ENCODE peak calls at places on chromosomes 4 and X, in four cellular contexts. One of them, this sample, is unnamed.
A peak's percentile ranks its signal among the peaks of the same experiment; 100 is the strongest.

GRCh38 chr4:110586137-110586850 is 36.6 kb downstream of the PITX2 start:
- DNase-seq in CD8-positive, alpha-beta T cell: no peak
- DNase-seq in IMR-90: peak; percentile 69
- DNase-seq in transverse colon: no peak
- DNase-seq in this sample: peak; percentile 75

GRCh38 chr4:118410143-118410542 is 57.3 kb upstream of the PRSS12 start:
- DNase-seq in IMR-90: peak; percentile 90
- DNase-seq in transverse colon: no peak
- DNase-seq in CD8-positive, alpha-beta T cell: no peak
- DNase-seq in this sample: peak; percentile 18

GRCh38 chrX:55135171-55135570 is 46.4 kb downstream of the PAGE2 start:
- DNase-seq in transverse colon: peak; percentile 43
- DNase-seq in IMR-90: peak; percentile 31
- DNase-seq in CD8-positive, alpha-beta T cell: peak; percentile 24
- DNase-seq in this sample: peak; percentile 65

GRCh38 chr4:154741877-154742851 is 1.6 kb upstream of the LRAT start:
- DNase-seq in transverse colon: no peak
- DNase-seq in CD8-positive, alpha-beta T cell: no peak
- DNase-seq in IMR-90: no peak
- DNase-seq in this sample: peak; percentile 2

GRCh38 chrX:5829469-5829868 is 399.2 kb downstream of the NLGN4X start:
- DNase-seq in transverse colon: no peak
- DNase-seq in IMR-90: no peak
- DNase-seq in CD8-positive, alpha-beta T cell: no peak
- DNase-seq in this sample: no peak

GRCh38 chrX:17547658-17548057 is 172.7 kb downstream of the NHS start:
- DNase-seq in transverse colon: peak; percentile 64
- DNase-seq in IMR-90: peak; percentile 91
- DNase-seq in CD8-positive, alpha-beta T cell: no peak
- DNase-seq in this sample: peak; percentile 87

GRCh38 chrX:46029777-46030176 is 515.4 kb downstream of the ZNF674 start:
- DNase-seq in transverse colon: no peak
- DNase-seq in IMR-90: no peak
- DNase-seq in CD8-positive, alpha-beta T cell: no peak
- DNase-seq in this sample: no peak

GRCh38 chrX:139203681-139204575 is 326.6 kb upstream of the F9 start:
- DNase-seq in CD8-positive, alpha-beta T cell: no peak
- DNase-seq in transverse colon: no peak
- DNase-seq in IMR-90: no peak
- DNase-seq in this sample: no peak

GRCh38 chrX:115233497-115234219 is at the start of gene LRCH2:
- DNase-seq in transverse colon: no peak
- DNase-seq in CD8-positive, alpha-beta T cell: no peak
- DNase-seq in IMR-90: peak; percentile 41
- DNase-seq in this sample: peak; percentile 58

GRCh38 chrX:18348047-18348446 is 6.4 kb downstream of the SCML2 start:
- DNase-seq in CD8-positive, alpha-beta T cell: no peak
- DNase-seq in IMR-90: no peak
- DNase-seq in transverse colon: no peak
- DNase-seq in this sample: no peak

GRCh38 chr4:2489081-2489805 is 20.3 kb downstream of the RNF4 start:
- DNase-seq in CD8-positive, alpha-beta T cell: no peak
- DNase-seq in transverse colon: no peak
- DNase-seq in IMR-90: no peak
- DNase-seq in this sample: no peak

GRCh38 chr4:88841635-88842034 is 144.0 kb upstream of the NAP1L5 start:
- DNase-seq in transverse colon: no peak
- DNase-seq in CD8-positive, alpha-beta T cell: no peak
- DNase-seq in IMR-90: peak; percentile 65
- DNase-seq in this sample: no peak

GRCh38 chr4:120056249-120056648 is 10.4 kb downstream of the MAD2L1 start:
- DNase-seq in CD8-positive, alpha-beta T cell: no peak
- DNase-seq in transverse colon: no peak
- DNase-seq in IMR-90: peak; percentile 70
- DNase-seq in this sample: peak; percentile 54

GRCh38 chr4:183773790-183774189 is 114.7 kb downstream of the TRAPPC11 start:
- DNase-seq in CD8-positive, alpha-beta T cell: no peak
- DNase-seq in IMR-90: no peak
- DNase-seq in transverse colon: no peak
- DNase-seq in this sample: no peak

GRCh38 chrX:119240356-119240755 is 4.3 kb downstream of the PGRMC1 start:
- DNase-seq in IMR-90: peak; percentile 75
- DNase-seq in transverse colon: no peak
- DNase-seq in CD8-positive, alpha-beta T cell: no peak
- DNase-seq in this sample: peak; percentile 66

GRCh38 chr4:54668031-54668611 is 10.4 kb downstream of the KIT start:
- DNase-seq in CD8-positive, alpha-beta T cell: no peak
- DNase-seq in transverse colon: no peak
- DNase-seq in IMR-90: no peak
- DNase-seq in this sample: no peak

GRCh38 chrX:52138830-52139544 is 45.7 kb upstream of the MAGED4 start:
- DNase-seq in IMR-90: no peak
- DNase-seq in transverse colon: no peak
- DNase-seq in CD8-positive, alpha-beta T cell: no peak
- DNase-seq in this sample: no peak

GRCh38 chr4:125283702-125284279 is 31.0 kb upstream of the FAT4 start:
- DNase-seq in IMR-90: peak; percentile 51
- DNase-seq in transverse colon: no peak
- DNase-seq in CD8-positive, alpha-beta T cell: no peak
- DNase-seq in this sample: peak; percentile 66

GRCh38 chrX:65731684-65732289 is 64.3 kb downstream of the MSN start:
- DNase-seq in CD8-positive, alpha-beta T cell: no peak
- DNase-seq in transverse colon: no peak
- DNase-seq in IMR-90: no peak
- DNase-seq in this sample: no peak

GRCh38 chr4:13700196-13701140 is 72.9 kb upstream of the BOD1L1 start:
- DNase-seq in IMR-90: peak; percentile 91
- DNase-seq in CD8-positive, alpha-beta T cell: no peak
- DNase-seq in transverse colon: no peak
- DNase-seq in this sample: peak; percentile 91

GRCh38 chr4:16082424-16083216 is 1.2 kb downstream of the PROM1 start:
- DNase-seq in CD8-positive, alpha-beta T cell: no peak
- DNase-seq in IMR-90: no peak
- DNase-seq in transverse colon: peak; percentile 54
- DNase-seq in this sample: no peak

GRCh38 chr4:165016971-165017370 is 14.8 kb upstream of the TRIM60 start:
- DNase-seq in CD8-positive, alpha-beta T cell: no peak
- DNase-seq in transverse colon: no peak
- DNase-seq in IMR-90: no peak
- DNase-seq in this sample: peak; percentile 2

GRCh38 chrX:31423575-31424284 is 351.9 kb upstream of the FTHL17 start:
- DNase-seq in IMR-90: peak; percentile 62
- DNase-seq in CD8-positive, alpha-beta T cell: no peak
- DNase-seq in transverse colon: peak; percentile 19
- DNase-seq in this sample: peak; percentile 78

GRCh38 chrX:26664919-26665318 is 448.9 kb downstream of the MAGEB5 start:
- DNase-seq in transverse colon: no peak
- DNase-seq in CD8-positive, alpha-beta T cell: no peak
- DNase-seq in IMR-90: no peak
- DNase-seq in this sample: no peak

GRCh38 chr4:48481581-48481980 is 1.6 kb upstream of the SLC10A4 start:
- DNase-seq in transverse colon: no peak
- DNase-seq in CD8-positive, alpha-beta T cell: no peak
- DNase-seq in IMR-90: no peak
- DNase-seq in this sample: no peak

GRCh38 chr4:48483777-48484493 is 792 bp downstream of the SLC10A4 start:
- DNase-seq in CD8-positive, alpha-beta T cell: no peak
- DNase-seq in transverse colon: no peak
- DNase-seq in IMR-90: no peak
- DNase-seq in this sample: no peak

GRCh38 chr4:48483006-48483776 is at the start of gene SLC10A4:
- DNase-seq in IMR-90: no peak
- DNase-seq in CD8-positive, alpha-beta T cell: no peak
- DNase-seq in transverse colon: no peak
- DNase-seq in this sample: no peak

GRCh38 chr4:48489683-48490011 is 405 bp upstream of the ZAR1 start:
- DNase-seq in IMR-90: no peak
- DNase-seq in CD8-positive, alpha-beta T cell: no peak
- DNase-seq in transverse colon: no peak
- DNase-seq in this sample: no peak

GRCh38 chr4:48484494-48485168 is 1.5 kb downstream of the SLC10A4 start:
- DNase-seq in IMR-90: no peak
- DNase-seq in CD8-positive, alpha-beta T cell: no peak
- DNase-seq in transverse colon: no peak
- DNase-seq in this sample: no peak
- H3K4me3 ChIP-seq in IMR-90: no peak overlapping the region
- H3K4me3 ChIP-seq in CD8-positive, alpha-beta T cell: no peak overlapping the region
- H3K4me3 ChIP-seq in transverse colon: no peak overlapping the region
- H3K4me3 ChIP-seq in this sample: no peak overlapping the region

DNA sequence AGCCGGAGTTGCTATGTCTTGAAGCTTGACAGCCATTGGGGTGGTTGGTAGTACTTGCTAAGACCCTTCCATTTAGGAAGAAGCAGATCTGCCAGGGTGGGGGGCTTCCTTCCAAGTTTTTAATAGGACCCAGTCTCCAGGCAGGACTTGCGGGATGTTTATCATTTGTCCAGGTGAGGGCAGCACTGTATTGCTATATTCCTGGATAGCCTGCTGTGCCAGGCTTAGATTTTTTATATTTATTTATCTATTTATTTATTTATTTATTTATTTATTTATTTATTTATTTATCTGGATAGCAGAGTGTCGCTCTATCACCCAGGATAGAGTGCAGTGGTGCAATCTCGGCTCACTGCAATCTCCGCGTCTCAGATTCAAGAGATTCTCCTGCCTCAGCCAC is 87.4 kb upstream of the CT45A1 start:
- DNase-seq in CD8-positive, alpha-beta T cell: no peak
- DNase-seq in IMR-90: no peak
- DNase-seq in transverse colon: no peak
- DNase-seq in this sample: peak; percentile 5
- TF ChIP-seq CTCF in CD8-positive, alpha-beta T cell: no peak
- TF ChIP-seq CTCF in IMR-90: peak; percentile 10
- TF ChIP-seq CTCF in transverse colon: no peak
- TF ChIP-seq CTCF in this sample: no peak

GRCh38 chr4:10108391-10108790 is 8.2 kb downstream of the WDR1 start:
- DNase-seq in CD8-positive, alpha-beta T cell: no peak
- DNase-seq in transverse colon: no peak
- DNase-seq in IMR-90: no peak
- DNase-seq in this sample: no peak

GRCh38 chr4:10112658-10113284 is 3.8 kb downstream of the WDR1 start:
- DNase-seq in CD8-positive, alpha-beta T cell: no peak
- DNase-seq in transverse colon: no peak
- DNase-seq in IMR-90: no peak
- DNase-seq in this sample: no peak

GRCh38 chr4:10111067-10111801 is 5.4 kb downstream of the WDR1 start:
- DNase-seq in IMR-90: no peak
- DNase-seq in CD8-positive, alpha-beta T cell: no peak
- DNase-seq in transverse colon: no peak
- DNase-seq in this sample: no peak

GRCh38 chr4:10108818-10109783 is 7.5 kb downstream of the WDR1 start:
- DNase-seq in IMR-90: peak; percentile 55
- DNase-seq in transverse colon: peak; percentile 44
- DNase-seq in CD8-positive, alpha-beta T cell: peak; percentile 73
- DNase-seq in this sample: peak; percentile 53

GRCh38 chr4:10109995-10110670 is 6.5 kb downstream of the WDR1 start:
- DNase-seq in CD8-positive, alpha-beta T cell: no peak
- DNase-seq in transverse colon: no peak
- DNase-seq in IMR-90: no peak
- DNase-seq in this sample: no peak
- H3K4me3 ChIP-seq in CD8-positive, alpha-beta T cell: peak overlapping the region; percentile 7
- H3K4me3 ChIP-seq in transverse colon: no peak overlapping the region
- H3K4me3 ChIP-seq in IMR-90: no peak overlapping the region
- H3K4me3 ChIP-seq in this sample: no peak overlapping the region

GRCh38 chr4:39029752-39030694 is 2.2 kb downstream of the TMEM156 start:
- DNase-seq in CD8-positive, alpha-beta T cell: no peak
- DNase-seq in transverse colon: no peak
- DNase-seq in IMR-90: no peak
- DNase-seq in this sample: no peak
- TF ChIP-seq CTCF in CD8-positive, alpha-beta T cell: no peak
- TF ChIP-seq CTCF in transverse colon: no peak
- TF ChIP-seq CTCF in IMR-90: no peak
- TF ChIP-seq CTCF in this sample: no peak

GRCh38 chrX:25021132-25021498 is 5.3 kb upstream of the ARX start:
- DNase-seq in transverse colon: no peak
- DNase-seq in IMR-90: no peak
- DNase-seq in CD8-positive, alpha-beta T cell: no peak
- DNase-seq in this sample: no peak
- H3K4me3 ChIP-seq in transverse colon: no peak overlapping the region
- H3K4me3 ChIP-seq in IMR-90: no peak overlapping the region
- H3K4me3 ChIP-seq in CD8-positive, alpha-beta T cell: no peak overlapping the region
- H3K4me3 ChIP-seq in this sample: no peak overlapping the region

DNA sequence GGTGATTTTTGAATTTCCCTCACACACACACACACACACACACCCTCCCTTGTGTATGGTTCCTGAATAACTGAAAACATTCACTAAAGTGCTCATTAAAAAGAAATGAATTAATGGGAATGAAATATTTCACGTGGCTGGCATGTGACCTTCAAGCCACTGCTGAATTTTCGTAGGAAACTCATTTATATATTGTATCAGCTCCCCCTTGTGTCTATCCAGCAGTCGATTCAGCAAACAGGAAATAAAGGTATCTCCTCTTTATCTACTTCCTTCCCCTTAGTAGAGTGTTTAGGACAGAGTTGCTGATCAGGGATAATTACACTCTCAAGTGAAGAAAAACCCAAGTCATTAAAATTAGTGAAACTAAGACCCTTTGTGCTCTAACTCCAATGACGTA is 912.6 kb upstream of the LCORL start:
- DNase-seq in IMR-90: no peak
- DNase-seq in CD8-positive, alpha-beta T cell: no peak
- DNase-seq in transverse colon: no peak
- DNase-seq in this sample: no peak
- TF ChIP-seq CTCF in IMR-90: peak; percentile 16
- TF ChIP-seq CTCF in CD8-positive, alpha-beta T cell: no peak
- TF ChIP-seq CTCF in transverse colon: no peak
- TF ChIP-seq CTCF in this sample: no peak

DNA sequence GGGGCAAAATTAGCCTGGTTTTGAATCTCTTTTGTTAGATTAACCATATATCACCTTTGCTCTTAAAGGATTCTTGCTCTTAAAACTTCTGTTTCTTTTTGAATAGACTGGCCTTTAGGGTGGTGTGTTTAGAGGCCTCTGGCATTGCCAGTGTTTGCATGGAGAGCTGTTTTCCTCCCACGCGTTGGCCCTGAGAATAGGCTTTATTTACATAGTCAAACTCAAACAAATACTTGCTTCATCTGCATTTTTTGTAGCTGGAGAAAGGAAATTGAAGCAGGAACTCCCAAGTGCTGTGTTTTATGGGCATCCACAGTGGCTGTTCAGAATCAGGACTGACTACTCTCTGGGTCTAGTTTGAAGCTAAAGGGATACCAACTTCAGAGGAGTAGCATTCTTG is 2.7 kb downstream of the SHROOM2 start:
- DNase-seq in IMR-90: peak; percentile 55
- DNase-seq in CD8-positive, alpha-beta T cell: no peak
- DNase-seq in transverse colon: no peak
- DNase-seq in this sample: peak; percentile 57
- H3K4me3 ChIP-seq in IMR-90: no peak overlapping the region
- H3K4me3 ChIP-seq in CD8-positive, alpha-beta T cell: no peak overlapping the region
- H3K4me3 ChIP-seq in transverse colon: no peak overlapping the region
- H3K4me3 ChIP-seq in this sample: no peak overlapping the region